ENCODE peak calls at places on chromosome 18, in five cellular contexts. R, C, B, O and S are unnamed samples.

GRCh38 chr18:57668021-57668420 is 46.4 kb upstream of the NARS1 start:
- DNase-seq in C (peak), B (no peak), R (no peak), O (no peak), S (no peak)

GRCh38 chr18:41731887-41732286 is 223.1 kb upstream of the PIK3C3 start:
- DNase-seq in B (no peak), C (no peak), O (no peak), R (no peak), S (no peak)

GRCh38 chr18:394997-395383 is 105.5 kb downstream of the COLEC12 start:
- DNase-seq in O (no peak), B (no peak), C (no peak), R (peak), S (no peak)

GRCh38 chr18:34631071-34631470 is 79.0 kb upstream of the DTNA start:
- DNase-seq in B (no peak), C (no peak), O (no peak), R (no peak), S (no peak)

GRCh38 chr18:68679531-68679930 is 35.4 kb downstream of the TMX3 start:
- DNase-seq in R (no peak), O (no peak), C (no peak), B (no peak), S (no peak)

GRCh38 chr18:23503967-23504352 is 649 bp downstream of the RMC1 start:
- DNase-seq in B (no peak), C (no peak), O (no peak), R (no peak), S (no peak)

GRCh38 chr18:76721207-76721996 is 101.0 kb upstream of the ZNF236 start:
- DNase-seq in C (peak), R (no peak), O (no peak), B (no peak), S (peak)

GRCh38 chr18:42113529-42114191 is 158.6 kb downstream of the PIK3C3 start:
- DNase-seq in B (no peak), C (no peak), R (no peak), O (peak), S (no peak)

GRCh38 chr18:52422985-52423601 is 83.1 kb downstream of the DCC start:
- DNase-seq in B (no peak), C (no peak), O (no peak), R (no peak), S (no peak)

GRCh38 chr18:48833701-48834394 is 116.9 kb downstream of the SMAD7 start:
- DNase-seq in C (peak), O (no peak), R (no peak), B (no peak), S (peak)